ENCODE peak calls at places on chromosomes 13 and 19, in nine cellular contexts. O is CD4-positive, alpha-beta T cell; G is activated CD8-positive, alpha-beta memory T cell treated with anti-CD3 and anti-CD28 coated beads for 4 hours; N is NCI-H2029; E is AG04449; T is heart right ventricle; I is esophagus muscularis mucosa; D is activated naive CD4-positive, alpha-beta T cell treated with anti-CD3 and anti-CD28 coated beads, Interleukin-2, amount 10 ng/mL, durations not matched to agents 7 days and 5 days; M is GM06990. K is an unnamed sample.

GRCh38 chr13:44930907-44931676 is 58.2 kb downstream of the NUFIP1 start:
- DNase-seq in E (no peak), M (no peak), G (no peak), D (no peak), N (peak; percentile 43), O (no peak), T (no peak), I (no peak), K (no peak)

GRCh38 chr19:29503785-29504184 is 22.0 kb upstream of the VSTM2B start:
- DNase-seq in M (no peak), E (no peak), N (no peak), T (no peak), D (no peak), O (no peak), G (no peak), I (no peak), K (no peak)

GRCh38 chr13:32056316-32056715 is 24.7 kb downstream of the FRY start:
- DNase-seq in T (no peak), O (no peak), N (peak; percentile 85), I (no peak), D (no peak), E (no peak), M (no peak), G (no peak), K (no peak)

GRCh38 chr13:36101157-36101556 is 30.0 kb downstream of the DCLK1 start:
- DNase-seq in I (no peak), N (no peak), O (no peak), M (no peak), G (no peak), D (no peak), E (no peak), T (no peak), K (no peak)

GRCh38 chr19:32837531-32837930 is 32.0 kb downstream of the SLC7A9 start:
- DNase-seq in N (no peak), D (no peak), G (no peak), M (no peak), O (no peak), T (no peak), I (no peak), E (no peak), K (no peak)

GRCh38 chr19:3068071-3068470 is 5.8 kb upstream of the TLE5 start:
- DNase-seq in I (no peak), D (no peak), M (no peak), G (no peak), T (no peak), O (no peak), N (no peak), E (no peak), K (no peak)

GRCh38 chr13:38980628-38981078 is 10.0 kb downstream of the STOML3 start:
- DNase-seq in D (no peak), G (no peak), I (no peak), N (no peak), O (no peak), M (no peak), E (no peak), T (no peak), K (no peak)

GRCh38 chr19:36246006-36246391 is 31.1 kb downstream of the ZNF146 start:
- DNase-seq in M (no peak), I (no peak), O (no peak), G (no peak), T (no peak), D (no peak), E (no peak), N (no peak), K (no peak)

GRCh38 chr19:49689133-49690072 is at the start of gene ADM5:
- DNase-seq in I (no peak), G (no peak), E (no peak), D (peak; percentile 51), T (no peak), N (peak; percentile 53), M (no peak), O (peak; percentile 31), K (no peak)

GRCh38 chr19:45884682-45885555 is 1.0 kb downstream of the IRF2BP1 start:
- DNase-seq in D (peak; percentile 40), E (no peak), N (no peak), G (no peak), I (no peak), M (no peak), O (no peak), T (no peak), K (no peak)

GRCh38 chr19:10861118-10861651 is 10.2 kb upstream of the CARM1 start:
- DNase-seq in O (no peak), E (no peak), T (no peak), G (no peak), N (no peak), M (no peak), D (peak; percentile 58), I (no peak), K (no peak)

GRCh38 chr13:99702687-99703319 is 201.5 kb downstream of the TM9SF2 start:
- DNase-seq in T (no peak), M (no peak), O (no peak), E (no peak), I (no peak), G (no peak), N (no peak), D (no peak), K (no peak)

GRCh38 chr19:39878398-39878797 is 32.2 kb upstream of the FBL start:
- DNase-seq in D (no peak), T (no peak), O (no peak), I (no peak), G (no peak), N (no peak), M (no peak), E (no peak), K (no peak)

GRCh38 chr13:110125613-110126272 is 181.2 kb downstream of the COL4A1 start:
- DNase-seq in M (no peak), D (no peak), I (peak; percentile 90), N (no peak), G (no peak), E (no peak), O (no peak), T (no peak), K (no peak)

GRCh38 chr19:18644144-18645034 is 7.6 kb downstream of the KLHL26 start:
- DNase-seq in D (no peak), E (no peak), I (no peak), T (peak; percentile 26), N (no peak), M (no peak), G (no peak), O (no peak), K (no peak)

GRCh38 chr19:18231775-18232174 is 5.5 kb upstream of the PDE4C start:
- DNase-seq in O (no peak), G (no peak), T (no peak), M (no peak), E (no peak), D (no peak), N (no peak), I (no peak), K (no peak)

GRCh38 chr19:13841339-13842293 is 35.3 kb upstream of the NANOS3 start:
- DNase-seq in G (no peak), I (no peak), O (no peak), D (peak; percentile 43), N (no peak), E (no peak), T (peak; percentile 74), M (no peak), K (no peak)

GRCh38 chr19:19538077-19538764 is at the start of gene CILP2:
- DNase-seq in N (no peak), G (no peak), E (no peak), O (no peak), T (no peak), D (peak; percentile 42), M (no peak), I (no peak), K (no peak)

GRCh38 chr13:40094056-40094455 is 438.6 kb downstream of the COG6 start:
- DNase-seq in I (no peak), E (no peak), O (no peak), T (no peak), M (no peak), D (no peak), G (no peak), N (no peak), K (no peak)

GRCh38 chr19:51824603-51825002 is 29.6 kb downstream of the FPR3 start:
- DNase-seq in N (no peak), G (no peak), M (no peak), I (no peak), D (no peak), T (no peak), O (no peak), E (no peak), K (no peak)

GRCh38 chr13:98301721-98302120 is 124.7 kb upstream of the RNF113B start:
- DNase-seq in D (no peak), T (no peak), N (no peak), G (no peak), E (no peak), I (no peak), O (no peak), M (no peak), K (no peak)

GRCh38 chr19:18814063-18814462 is 17.7 kb upstream of the UPF1 start:
- DNase-seq in T (no peak), G (no peak), M (no peak), I (no peak), O (no peak), N (no peak), D (no peak), E (no peak), K (no peak)

GRCh38 chr13:112204881-112205327 is 138.0 kb downstream of the SOX1 start:
- DNase-seq in G (no peak), D (no peak), O (no peak), N (no peak), E (no peak), T (peak; percentile 38), M (no peak), I (no peak), K (no peak)

K was measured in GM12864.